ENCODE peak calls at places on chromosomes 13 and 19, in five cellular contexts. M is stimulated activated CD4-positive, alpha-beta T cell treated with anti-CD3 and anti-CD28 coated beads, TNF-alpha, amount 100 ng/mL, for 24 hours; L is GM03348; F is fibroblast of lung; K is thoracic aorta. U is an unnamed sample.

GRCh38 chr19:39112338-39112890 is 13.2 kb upstream of the PAK4 start:
- DNase-seq in L (no peak), K (no peak), M (no peak), F (no peak), U (peak)

GRCh38 chr13:37889102-37889501 is 19.5 kb upstream of the TRPC4 start:
- DNase-seq in K (no peak), F (peak), M (no peak), L (no peak), U (no peak)

GRCh38 chr13:40161008-40161694 is 505.3 kb downstream of the FOXO1 start:
- DNase-seq in M (no peak), L (no peak), F (no peak), K (no peak), U (no peak)

GRCh38 chr13:59368652-59369051 is 795.1 kb downstream of the DIAPH3 start:
- DNase-seq in K (no peak), F (no peak), L (no peak), M (no peak), U (no peak)

GRCh38 chr19:46704379-46705076 is 12.4 kb downstream of the PRKD2 start:
- DNase-seq in L (peak), F (peak), K (peak), M (peak), U (peak)

GRCh38 chr13:95834134-95834765 is 157.3 kb downstream of the DNAJC3 start:
- DNase-seq in F (peak), L (peak), M (peak), K (no peak), U (peak)

GRCh38 chr13:113886561-113887112 is 22.8 kb upstream of the GAS6 start:
- DNase-seq in K (no peak), F (no peak), L (no peak), M (no peak), U (no peak)

GRCh38 chr19:41754596-41754995 is 734 bp upstream of the CEACAM6 start:
- DNase-seq in M (no peak), F (no peak), L (no peak), K (no peak), U (no peak)

GRCh38 chr19:958967-959685 is 25.0 kb upstream of the WDR18 start:
- DNase-seq in F (peak), L (no peak), K (no peak), M (peak), U (peak)

GRCh38 chr19:23943411-23943810 is 28.7 kb downstream of the ZNF726 start:
- DNase-seq in F (no peak), M (no peak), L (no peak), K (no peak), U (no peak)

GRCh38 chr13:78298657-78299056 is 304.7 kb downstream of the POU4F1 start:
- DNase-seq in K (no peak), M (no peak), L (no peak), F (peak), U (no peak)

GRCh38 chr19:58330458-58330857 is 3.7 kb downstream of the ZSCAN22 start:
- DNase-seq in L (peak), K (no peak), M (no peak), F (peak), U (peak)